ENCODE peak calls at places on chromosomes 2 and 18, in eight cellular contexts. Q is M059J, C is fibroblast of the aortic adventitia, R is NCI-H446 treated with DMSO at 0.1 percent for 48 hours, B is lower lobe of right lung, U is cardiac muscle cell, T is iris pigment epithelial cell, V is psoas muscle. M is an unnamed sample.

GRCh38 chr2:143431316-143431715 is 302.1 kb downstream of the ARHGAP15 start:
- DNase-seq in Q (peak; percentile 36), C (peak; percentile 12), R (no peak), B (no peak), U (no peak), T (peak; percentile 37), V (no peak), M (no peak)

GRCh38 chr18:45981852-45982251 is 14.7 kb upstream of the EPG5 start:
- DNase-seq in Q (no peak), C (no peak), R (no peak), B (no peak), U (no peak), T (no peak), V (no peak), M (no peak)

GRCh38 chr18:59148192-59148591 is 8.5 kb downstream of the SEC11C start:
- DNase-seq in Q (no peak), C (no peak), R (no peak), B (no peak), U (no peak), T (no peak), V (no peak), M (no peak)

GRCh38 chr2:104863585-104864279 is 9.8 kb downstream of the POU3F3 start:
- DNase-seq in Q (no peak), C (no peak), R (no peak), B (no peak), U (no peak), T (no peak), V (no peak), M (no peak)

GRCh38 chr2:42110287-42110973 is 58.7 kb upstream of the EML4 start:
- DNase-seq in Q (no peak), C (peak; percentile 80), R (no peak), B (no peak), U (no peak), T (peak; percentile 76), V (no peak), M (peak; percentile 33)

GRCh38 chr18:79517322-79517721 is 121.6 kb downstream of the NFATC1 start:
- DNase-seq in Q (no peak), C (no peak), R (no peak), B (no peak), U (no peak), T (no peak), V (no peak), M (no peak)

GRCh38 chr2:235206980-235207579 is 255.3 kb downstream of the SH3BP4 start:
- DNase-seq in Q (peak; percentile 17), C (no peak), R (no peak), B (no peak), U (no peak), T (no peak), V (no peak), M (no peak)

GRCh38 chr2:28239152-28239551 is 153.5 kb upstream of the FOSL2 start:
- DNase-seq in Q (no peak), C (no peak), R (no peak), B (no peak), U (no peak), T (no peak), V (no peak), M (no peak)

GRCh38 chr2:168002021-168002553 is 245.3 kb downstream of the STK39 start:
- DNase-seq in Q (peak; percentile 40), C (peak; percentile 27), R (no peak), B (no peak), U (no peak), T (peak; percentile 69), V (no peak), M (peak; percentile 7)

GRCh38 chr2:127166221-127166860 is 53.8 kb downstream of the CYP27C1 start:
- DNase-seq in Q (no peak), C (no peak), R (no peak), B (no peak), U (peak; percentile 42), T (no peak), V (no peak), M (no peak)

GRCh38 chr2:61074100-61074499 is 8.4 kb downstream of the SANBR start:
- DNase-seq in Q (no peak), C (no peak), R (no peak), B (no peak), U (no peak), T (peak; percentile 8), V (no peak), M (no peak)

GRCh38 chr2:23492337-23492675 is 107.3 kb downstream of the KLHL29 start:
- DNase-seq in Q (no peak), C (no peak), R (no peak), B (no peak), U (no peak), T (no peak), V (no peak), M (no peak)

GRCh38 chr18:60671022-60671421 is 298.4 kb upstream of the MC4R start:
- DNase-seq in Q (no peak), C (no peak), R (no peak), B (no peak), U (no peak), T (no peak), V (no peak), M (no peak)

GRCh38 chr18:63158012-63158631 is 161.4 kb downstream of the BCL2 start:
- DNase-seq in Q (no peak), C (no peak), R (no peak), B (no peak), U (no peak), T (no peak), V (no peak), M (no peak)

GRCh38 chr18:73766915-73767314 is 380.7 kb downstream of the FBXO15 start:
- DNase-seq in Q (no peak), C (peak; percentile 11), R (no peak), B (no peak), U (no peak), T (no peak), V (no peak), M (no peak)

GRCh38 chr18:58691256-58691655 is 20.0 kb downstream of the MALT1 start:
- DNase-seq in Q (peak; percentile 36), C (no peak), R (no peak), B (no peak), U (no peak), T (peak; percentile 34), V (peak; percentile 53), M (no peak)

GRCh38 chr18:25392199-25392598 is 40.2 kb upstream of the ZNF521 start:
- DNase-seq in Q (no peak), C (no peak), R (no peak), B (no peak), U (no peak), T (no peak), V (no peak), M (no peak)